ENCODE peak calls at places on chromosomes 5 and 9, in four cellular contexts. W is tibial artery, H is GM12865, Z is endothelial cell. K is an unnamed sample.

GRCh38 chr9:77906991-77907390 is 124.6 kb downstream of the GNAQ start:
- DNase-seq in W (no peak), H (no peak), Z (no peak), K (no peak)

GRCh38 chr9:14107977-14108376 is 206.0 kb downstream of the NFIB start:
- DNase-seq in W (no peak), H (no peak), Z (no peak), K (no peak)

GRCh38 chr5:9148242-9148641 is 397.6 kb downstream of the SEMA5A start:
- DNase-seq in W (no peak), H (no peak), Z (no peak), K (no peak)

GRCh38 chr9:117929873-117930272 is 225.7 kb downstream of the TLR4 start:
- DNase-seq in W (no peak), H (no peak), Z (no peak), K (no peak)

GRCh38 chr5:37002176-37002751 is 125.7 kb downstream of the NIPBL start:
- DNase-seq in W (no peak), H (no peak), Z (no peak), K (no peak)

GRCh38 chr9:14480561-14480960 is 166.6 kb upstream of the NFIB start:
- DNase-seq in W (no peak), H (no peak), Z (no peak), K (no peak)

GRCh38 chr5:6783787-6784186 is 70.6 kb downstream of the TENT4A start:
- DNase-seq in W (no peak), H (no peak), Z (no peak), K (no peak)

GRCh38 chr9:99356512-99356971 is 134.5 kb downstream of the SEC61B start:
- DNase-seq in W (peak), H (no peak), Z (no peak), K (no peak)

GRCh38 chr5:39025456-39025855 is 48.7 kb downstream of the RICTOR start:
- DNase-seq in W (no peak), H (peak), Z (no peak), K (no peak)

GRCh38 chr5:126267435-126267834 is 155.8 kb upstream of the GRAMD2B start:
- DNase-seq in W (no peak), H (peak), Z (no peak), K (no peak)

GRCh38 chr5:179416906-179417470 is 71.7 kb upstream of the ADAMTS2 start:
- DNase-seq in W (no peak), H (no peak), Z (no peak), K (no peak)

GRCh38 chr9:82991684-82992083 is 71.3 kb downstream of the RASEF start:
- DNase-seq in W (no peak), H (no peak), Z (no peak), K (no peak)

GRCh38 chr5:78594946-78595921 is 53.3 kb downstream of the LHFPL2 start:
- DNase-seq in W (peak), H (peak), Z (no peak), K (no peak)
- TF ChIP-seq CTCF in W (peak), H (no peak), Z (no peak), K (no peak)

GRCh38 chr9:127930298-127931091 is at the start of gene PIP5KL1:
- DNase-seq in W (peak), H (peak), Z (peak), K (peak)
- TF ChIP-seq CTCF in W (no peak), H (no peak), Z (no peak), K (no peak)

GRCh38 chr9:120569556-120569955 is 10.4 kb downstream of the CDK5RAP2 start:
- DNase-seq in W (no peak), H (no peak), Z (no peak), K (no peak)
- TF ChIP-seq CTCF in W (no peak), H (no peak), Z (no peak), K (no peak)

DNA sequence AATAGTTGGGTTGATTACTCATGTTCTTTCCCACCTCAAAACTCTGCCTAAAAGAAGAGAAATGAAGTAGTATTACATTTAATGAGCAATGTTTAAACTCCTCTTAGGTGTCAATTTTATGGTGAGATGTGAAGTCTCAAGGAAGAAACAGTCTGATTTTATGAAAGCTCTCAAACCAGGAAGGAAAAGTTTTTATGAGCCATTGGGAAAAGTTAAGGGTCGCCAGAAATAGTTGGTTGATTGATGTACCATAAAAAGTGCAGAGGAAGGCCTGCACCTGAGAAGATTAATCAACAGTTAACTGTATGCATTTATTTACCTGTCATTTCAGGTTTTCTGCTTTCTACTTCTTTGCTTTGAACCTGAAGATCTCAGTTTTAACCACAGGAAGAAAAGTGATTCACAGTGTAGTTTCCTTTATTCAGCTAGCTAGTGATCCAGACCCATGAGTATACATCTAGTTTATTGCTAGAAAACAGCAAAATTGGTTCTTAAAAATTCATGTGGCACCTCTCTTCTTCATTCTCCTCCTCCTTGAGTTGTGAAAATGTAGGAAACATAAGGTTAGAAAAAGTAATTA is 133.1 kb downstream of the CSNK1G3 start:
- DNase-seq in W (no peak), H (no peak), Z (no peak), K (no peak)
- TF ChIP-seq CTCF in W (no peak), H (no peak), Z (no peak), K (no peak)

GRCh38 chr5:61132559-61132958 is 29.7 kb downstream of the SMIM15 start:
- DNase-seq in W (no peak), H (no peak), Z (no peak), K (no peak)
- TF ChIP-seq CTCF in W (no peak), H (no peak), Z (no peak), K (no peak)

GRCh38 chr5:67106626-67107342 is 89.8 kb downstream of the CD180 start:
- DNase-seq in W (no peak), H (no peak), Z (no peak), K (no peak)
- TF ChIP-seq CTCF in W (no peak), H (no peak), Z (no peak), K (no peak)

GRCh38 chr9:19432473-19432872 is 23.7 kb downstream of the ACER2 start:
- DNase-seq in W (no peak), H (no peak), Z (no peak), K (no peak)
- TF ChIP-seq CTCF in W (no peak), H (no peak), Z (no peak), K (no peak)

GRCh38 chr5:140169410-140169809 is 5.6 kb upstream of the CYSTM1 start:
- DNase-seq in W (no peak), H (no peak), Z (no peak), K (no peak)
- TF ChIP-seq CTCF in W (no peak), H (no peak), Z (no peak), K (no peak)

GRCh38 chr5:10607023-10607665 is 43.3 kb downstream of the ANKRD33B start:
- DNase-seq in W (no peak), H (peak), Z (peak), K (peak)

GRCh38 chr5:10611290-10611689 is 47.4 kb downstream of the ANKRD33B start:
- DNase-seq in W (no peak), H (no peak), Z (no peak), K (no peak)

GRCh38 chr5:10604975-10605374 is 41.1 kb downstream of the ANKRD33B start:
- DNase-seq in W (no peak), H (no peak), Z (no peak), K (no peak)

GRCh38 chr5:10610058-10610457 is 46.2 kb downstream of the ANKRD33B start:
- DNase-seq in W (no peak), H (no peak), Z (no peak), K (no peak)

DNA sequence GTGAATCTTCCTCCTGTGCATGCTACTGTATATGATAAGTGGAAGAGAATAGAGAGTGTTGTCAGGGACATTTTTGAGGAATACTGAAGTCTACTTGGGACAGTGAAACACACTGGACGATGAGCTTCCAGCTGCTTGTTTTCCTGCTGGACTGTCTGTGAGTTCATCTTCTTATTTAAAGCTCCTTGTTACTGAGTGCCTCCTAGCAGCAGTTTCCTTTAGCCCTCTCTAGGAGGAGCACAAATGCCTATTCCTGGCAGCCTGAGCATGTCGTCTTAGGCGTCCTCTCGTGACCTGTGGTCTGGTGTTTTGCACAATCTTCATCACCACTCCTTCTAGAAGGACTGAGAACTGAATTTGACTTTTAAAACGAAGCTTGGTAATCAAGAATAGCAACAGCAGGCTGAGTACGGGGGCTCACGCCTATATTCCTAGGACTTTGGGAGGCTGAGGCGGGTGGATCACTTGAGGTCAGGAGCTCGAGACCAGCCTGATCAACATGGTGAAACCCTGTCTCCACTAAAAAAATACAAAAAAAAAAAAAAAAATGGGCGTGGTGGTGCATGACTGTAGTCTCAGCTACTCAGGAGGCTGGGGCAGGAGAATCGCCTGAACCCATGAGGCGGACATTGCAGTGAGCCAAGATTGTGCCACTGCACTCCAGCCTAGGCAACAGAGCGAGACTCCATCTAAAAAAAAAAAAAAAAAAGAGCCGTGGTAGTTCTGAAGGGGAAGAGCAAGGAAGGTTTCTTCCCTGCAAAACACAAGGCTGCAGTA is 44.0 kb downstream of the ANKRD33B start:
- DNase-seq in W (peak), H (peak), Z (no peak), K (peak)
- TF ChIP-seq CTCF in W (no peak), H (no peak), Z (no peak), K (no peak)

GRCh38 chr9:134381671-134382505 is 55.6 kb downstream of the RXRA start:
- DNase-seq in W (no peak), H (peak), Z (peak), K (peak)
- TF ChIP-seq CTCF in W (no peak), H (peak), Z (no peak), K (peak)